ENCODE peak calls at places on chromosomes 13 and 19, in six cellular contexts. W is mesendoderm, K is IMR-90, C is mesenchymal stem cell, P is H1, R is trophoblast cell. H is an unnamed sample.

GRCh38 chr19:40143612-40144011 is 47.6 kb upstream of the MAP3K10 start:
- DNase-seq in W (no peak), K (no peak), C (no peak), P (no peak), R (no peak), H (no peak)

GRCh38 chr19:15187026-15188007 is 13.5 kb downstream of the NOTCH3 start:
- DNase-seq in W (peak), K (no peak), C (no peak), P (no peak), R (no peak), H (no peak)

GRCh38 chr13:60230593-60230992 is 66.9 kb upstream of the DIAPH3 start:
- DNase-seq in W (peak), K (peak), C (peak), P (no peak), R (no peak), H (no peak)

GRCh38 chr13:23175920-23176319 is 4.9 kb upstream of the SGCG start:
- DNase-seq in W (no peak), K (peak), C (no peak), P (no peak), R (no peak), H (no peak)

GRCh38 chr13:81395368-81395767 is 1054.4 kb upstream of the SPRY2 start:
- DNase-seq in W (peak), K (no peak), C (peak), P (no peak), R (no peak), H (no peak)

GRCh38 chr19:10052602-10053360 is 33.3 kb upstream of the SHFL start:
- DNase-seq in W (no peak), K (no peak), C (no peak), P (no peak), R (no peak), H (no peak)

GRCh38 chr13:113991191-113991669 is 17.4 kb upstream of the C13orf46 start:
- DNase-seq in W (no peak), K (no peak), C (no peak), P (no peak), R (no peak), H (no peak)

GRCh38 chr19:55647732-55648656 is at the start of gene CCDC106:
- DNase-seq in W (peak), K (peak), C (peak), P (no peak), R (no peak), H (peak)

GRCh38 chr13:33312150-33312908 is 26.8 kb upstream of the STARD13 start:
- DNase-seq in W (peak), K (peak), C (peak), P (no peak), R (no peak), H (no peak)

GRCh38 chr13:28854657-28855056 is 34.5 kb downstream of the MTUS2 start:
- DNase-seq in W (peak), K (no peak), C (no peak), P (no peak), R (no peak), H (no peak)

GRCh38 chr19:1819976-1820255 is 7.8 kb upstream of the ATP8B3 start:
- DNase-seq in W (no peak), K (no peak), C (no peak), P (no peak), R (no peak), H (no peak)

GRCh38 chr13:98752111-98752941 is at the start of gene SLC15A1:
- DNase-seq in W (no peak), K (no peak), C (no peak), P (no peak), R (no peak), H (no peak)

GRCh38 chr19:40279761-40280607 is 5.2 kb downstream of the AKT2 start:
- DNase-seq in W (peak), K (no peak), C (no peak), P (no peak), R (no peak), H (no peak)

GRCh38 chr19:54209748-54210494 is 9.3 kb downstream of the RPS9 start:
- DNase-seq in W (peak), K (peak), C (peak), P (no peak), R (peak), H (no peak)

DNA sequence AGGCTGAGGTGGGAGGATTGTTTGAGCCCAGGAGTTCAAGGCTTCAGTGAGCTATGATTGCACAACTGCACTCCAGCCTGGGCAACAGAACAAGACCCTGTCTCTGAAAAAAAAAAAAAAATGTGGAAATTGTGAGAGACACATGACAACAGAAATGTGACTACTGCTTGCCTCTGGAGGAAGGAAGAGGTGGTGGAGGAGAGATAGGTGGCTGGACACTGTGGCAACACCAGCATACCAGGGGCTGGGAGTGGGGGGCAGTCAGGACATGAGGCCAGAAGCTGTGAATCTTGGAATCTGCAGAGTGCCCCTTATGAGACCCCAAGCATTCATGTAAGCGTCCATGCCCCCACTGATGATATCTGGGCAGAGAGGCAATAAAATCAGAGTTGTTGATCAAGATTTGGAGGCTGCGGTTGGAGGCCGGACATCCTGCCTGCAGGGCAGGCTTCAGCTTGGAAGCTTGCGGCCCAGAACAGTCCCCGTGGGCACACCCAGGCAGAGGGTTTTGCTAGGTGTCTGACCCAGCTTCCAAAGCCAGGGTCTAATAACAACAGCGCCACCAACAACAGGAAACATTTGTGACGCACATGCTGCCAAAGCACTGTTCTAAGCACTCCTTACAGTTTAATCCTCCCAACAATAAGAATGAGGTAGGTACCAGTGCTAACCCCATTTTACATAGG is 16.9 kb downstream of the FAM187B start:
- DNase-seq in W (no peak), K (no peak), C (no peak), P (no peak), R (no peak), H (no peak)
- H3K27ac ChIP-seq in W (no peak), K (no peak), C (no peak), P (no peak), R (no peak), H (no peak)

GRCh38 chr19:572140-572890 is at the start of gene BSG:
- DNase-seq in W (peak), K (peak), C (peak), P (peak), R (peak), H (peak)
- H3K18ac ChIP-seq in W (peak), K (peak), C (peak), P (peak), R (peak), H (peak)

DNA sequence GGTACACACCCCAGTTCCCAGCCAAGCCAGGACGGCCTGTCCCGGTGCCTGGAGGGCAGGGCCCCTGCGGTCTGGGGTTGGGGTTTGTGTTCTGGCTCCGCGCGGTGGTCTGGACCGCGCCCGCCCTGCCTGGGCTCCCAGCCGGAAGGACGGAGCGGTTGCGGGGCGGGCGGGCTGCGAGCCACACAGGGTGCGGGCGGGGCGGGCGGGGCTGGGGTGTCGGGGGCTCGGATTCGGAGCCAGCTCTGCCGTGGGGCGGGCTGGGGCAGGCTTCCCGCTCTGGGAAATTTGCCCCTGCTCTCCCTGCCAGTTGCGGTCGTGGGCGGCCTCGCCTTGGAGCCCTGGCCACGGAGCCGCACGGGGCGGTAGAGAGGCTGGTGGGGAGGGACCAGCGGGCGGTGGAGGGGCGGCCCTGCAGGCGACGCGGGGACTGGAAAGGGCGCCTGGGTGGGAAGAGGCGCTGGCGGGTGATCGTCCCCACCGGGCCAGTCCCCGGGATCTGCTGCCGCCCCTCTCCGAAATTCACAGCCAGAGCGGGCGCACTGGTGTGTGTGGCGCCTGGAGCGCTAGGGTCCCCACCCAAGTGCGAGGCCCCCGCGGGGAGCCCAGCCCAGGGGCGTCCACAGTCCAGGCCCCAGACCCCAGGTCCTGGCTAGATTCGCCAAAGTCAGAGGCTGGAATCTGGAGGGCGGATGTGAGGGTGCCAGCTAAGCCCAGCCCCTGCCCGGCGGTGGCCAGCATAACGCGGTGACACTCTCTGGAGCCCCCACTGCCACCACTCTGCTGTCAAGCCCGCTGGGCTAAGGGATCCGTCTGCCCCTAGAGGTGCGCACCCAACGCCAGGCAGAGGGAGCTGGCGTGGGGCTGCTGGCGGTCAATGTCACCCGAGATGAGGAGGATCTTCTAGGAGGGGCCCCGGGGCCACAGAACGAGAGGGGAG is 11.0 kb upstream of the ZNF492 start:
- DNase-seq in W (no peak), K (no peak), C (no peak), P (no peak), R (no peak), H (no peak)
- H3K4me3 ChIP-seq in W (no peak), K (no peak), C (no peak), P (no peak), R (no peak), H (no peak)

DNA sequence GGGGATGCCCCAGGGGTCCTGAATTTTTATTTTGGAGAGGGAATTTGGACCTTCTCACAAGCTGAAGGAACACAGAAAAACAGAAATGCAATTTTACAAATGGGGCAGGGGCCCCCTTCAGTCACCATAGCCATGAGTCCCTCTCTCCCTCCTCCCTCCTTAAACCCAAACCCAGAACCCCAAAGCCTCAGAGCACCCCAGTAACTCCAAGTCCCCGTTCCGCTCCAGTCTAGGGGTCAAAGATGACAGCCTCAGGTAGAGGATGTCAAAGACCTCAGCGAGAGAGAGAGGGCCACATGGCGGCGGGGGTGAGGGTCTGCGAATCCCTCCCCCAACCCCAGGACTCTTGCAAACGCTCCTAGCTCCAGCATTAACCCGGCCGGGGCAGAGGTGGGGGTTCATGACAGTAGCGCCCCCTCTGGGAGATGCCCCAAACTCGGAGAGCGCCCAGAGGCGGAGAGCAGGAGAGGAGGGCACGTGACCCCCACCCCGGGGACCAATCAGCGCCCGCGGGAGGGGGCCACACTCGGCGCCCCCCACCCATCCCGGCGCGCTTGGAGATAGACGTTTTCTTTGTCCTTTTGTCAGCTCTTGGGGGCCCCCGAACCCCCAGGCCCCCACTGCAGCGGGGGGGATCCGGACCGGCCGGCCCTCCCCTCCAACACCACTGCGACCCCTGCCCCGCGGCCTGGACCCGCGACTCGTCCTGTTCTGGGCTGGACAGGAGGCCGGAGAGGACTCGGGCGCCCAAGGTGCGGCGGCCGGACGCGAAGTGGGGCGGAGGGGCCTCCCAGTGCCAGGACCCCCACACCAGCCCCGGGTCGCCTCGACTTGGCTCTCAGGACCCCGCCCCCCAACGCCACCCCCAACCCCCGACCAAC is 20.8 kb upstream of the SEMA6B start:
- DNase-seq in W (no peak), K (no peak), C (no peak), P (no peak), R (no peak), H (no peak)
- H3K27ac ChIP-seq in W (no peak), K (no peak), C (no peak), P (no peak), R (no peak), H (no peak)

GRCh38 chr19:46598372-46598917 is 2.7 kb upstream of the CALM3 start:
- DNase-seq in W (no peak), K (no peak), C (no peak), P (no peak), R (no peak), H (no peak)

GRCh38 chr19:46601318-46602224 is at the start of gene CALM3:
- DNase-seq in W (no peak), K (no peak), C (no peak), P (no peak), R (no peak), H (no peak)

GRCh38 chr19:46602392-46603194 is 1.5 kb downstream of the CALM3 start:
- DNase-seq in W (no peak), K (no peak), C (no peak), P (no peak), R (no peak), H (no peak)

GRCh38 chr19:46600393-46601317 is 475 bp upstream of the CALM3 start:
- DNase-seq in W (peak), K (peak), C (peak), P (peak), R (peak), H (peak)

DNA sequence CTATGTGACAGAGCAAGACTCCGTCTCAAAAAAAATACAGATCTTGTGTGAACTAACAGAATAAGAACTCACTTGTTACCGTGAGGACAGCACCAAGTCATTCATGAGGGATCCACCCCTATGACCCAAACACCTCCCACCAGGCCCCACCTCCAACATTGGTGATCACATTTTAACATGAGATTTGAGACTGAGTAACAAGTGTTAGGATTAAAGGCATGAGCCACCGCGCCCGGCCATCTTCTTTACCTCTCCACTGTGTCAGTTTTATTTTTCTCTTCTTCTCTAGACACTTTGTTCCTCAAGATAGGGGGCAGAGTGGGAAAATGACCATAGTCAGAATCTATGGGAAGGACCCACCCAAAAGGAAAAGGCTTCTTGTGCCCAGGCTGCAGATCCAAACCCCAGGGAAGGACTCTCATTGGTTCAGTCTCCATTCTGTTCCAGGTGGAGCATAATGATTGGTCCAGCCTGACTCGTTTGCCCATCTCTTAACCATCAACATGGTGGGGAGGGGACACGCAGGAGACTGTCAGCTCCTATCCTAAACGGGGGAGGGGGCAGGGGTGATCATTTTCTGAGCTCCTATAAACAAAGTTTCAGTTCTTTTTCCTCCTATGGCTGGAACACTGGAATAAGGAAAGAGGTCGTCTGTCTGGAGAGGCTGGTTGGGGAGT is 1.3 kb upstream of the CALM3 start:
- DNase-seq in W (peak), K (no peak), C (no peak), P (no peak), R (no peak), H (no peak)
- H3K18ac ChIP-seq in W (no peak), K (peak), C (peak), P (peak), R (peak), H (peak)

GRCh38 chr13:40613192-40613818 is 53.1 kb downstream of the FOXO1 start:
- DNase-seq in W (no peak), K (no peak), C (no peak), P (no peak), R (no peak), H (no peak)
- H3K4me3 ChIP-seq in W (no peak), K (no peak), C (no peak), P (no peak), R (no peak), H (no peak)

H was measured in neuronal stem cell.